ENCODE peak calls at places on chromosomes 5 and 9, in six cellular contexts. X is NCI-H2107; E is stimulated activated CD4-positive, alpha-beta T cell treated with anti-CD3 and anti-CD28 coated beads, Interleukin-15, amount 100 ng/mL, for 1 hour; H is cardiac muscle cell; N is GDM1; U is coronary artery. D is an unnamed sample.

GRCh38 chr5:97629281-97629680 is 446.2 kb upstream of the RIOK2 start:
- DNase-seq in E (no peak), U (peak), N (no peak), X (no peak), H (no peak), D (no peak)

GRCh38 chr5:79122963-79123362 is 11.4 kb downstream of the BHMT start:
- DNase-seq in N (no peak), U (no peak), X (no peak), E (no peak), H (no peak), D (no peak)

GRCh38 chr9:84592918-84593317 is 76.6 kb upstream of the NTRK2 start:
- DNase-seq in H (no peak), N (no peak), U (no peak), E (no peak), X (no peak), D (no peak)

GRCh38 chr5:976849-977751 is 31.5 kb upstream of the NKD2 start:
- DNase-seq in U (peak), N (no peak), X (no peak), E (no peak), H (no peak), D (no peak)

GRCh38 chr9:136311433-136312375 is 7.8 kb upstream of the CCDC187 start:
- DNase-seq in N (no peak), H (no peak), E (no peak), X (peak), U (no peak), D (no peak)

GRCh38 chr5:74378464-74378863 is 262.1 kb downstream of the ENC1 start:
- DNase-seq in X (no peak), N (no peak), E (no peak), H (no peak), U (peak), D (no peak)

GRCh38 chr9:37433754-37434435 is 11.4 kb downstream of the GRHPR start:
- DNase-seq in N (no peak), E (no peak), H (peak), X (no peak), U (no peak), D (no peak)

GRCh38 chr9:123406691-123407536 is 50.9 kb downstream of the CRB2 start:
- DNase-seq in U (no peak), X (no peak), N (no peak), E (no peak), H (no peak), D (no peak)

GRCh38 chr5:57539281-57539701 is 56.7 kb upstream of the ACTBL2 start:
- DNase-seq in E (no peak), N (no peak), X (no peak), H (no peak), U (no peak), D (no peak)

GRCh38 chr9:133991211-133991921 is 758 bp downstream of the VAV2 start:
- DNase-seq in N (no peak), X (no peak), U (no peak), H (no peak), E (no peak), D (peak)

GRCh38 chr9:116243708-116244107 is 90.1 kb downstream of the PAPPA start:
- DNase-seq in H (no peak), E (no peak), X (no peak), N (no peak), U (no peak), D (no peak)

GRCh38 chr5:54761213-54761701 is 224.1 kb downstream of the ESM1 start:
- DNase-seq in N (no peak), E (no peak), U (no peak), H (no peak), X (no peak), D (no peak)

GRCh38 chr5:178335287-178336030 is 102.9 kb upstream of the PHYKPL start:
- DNase-seq in N (no peak), H (no peak), E (no peak), X (no peak), U (no peak), D (no peak)

GRCh38 chr5:11075010-11075860 is 314.2 kb upstream of the DAP start:
- DNase-seq in U (no peak), E (no peak), H (no peak), N (no peak), X (no peak), D (no peak)

GRCh38 chr9:96392263-96392662 is 8.8 kb upstream of the SLC35D2 start:
- DNase-seq in N (no peak), H (no peak), X (no peak), U (no peak), E (no peak), D (no peak)

GRCh38 chr5:50724-51499 is 41.1 kb upstream of the PLEKHG4B start:
- DNase-seq in X (no peak), U (no peak), N (no peak), H (no peak), E (no peak), D (no peak)

GRCh38 chr5:176875783-176876505 is 23.2 kb downstream of the HK3 start:
- DNase-seq in E (no peak), X (peak), H (no peak), U (no peak), N (peak), D (no peak)

GRCh38 chr9:13587581-13587980 is 308.1 kb upstream of the MPDZ start:
- DNase-seq in U (no peak), E (no peak), H (no peak), N (no peak), X (no peak), D (no peak)

GRCh38 chr5:132480546-132481242 is 9.9 kb downstream of the IRF1 start:
- DNase-seq in H (no peak), E (no peak), N (no peak), U (no peak), X (no peak), D (no peak)

GRCh38 chr5:78060421-78060820 is 234.1 kb downstream of the AP3B1 start:
- DNase-seq in U (no peak), N (no peak), H (no peak), E (no peak), X (no peak), D (no peak)

GRCh38 chr9:5425006-5425628 is 12.6 kb downstream of the PLGRKT start:
- DNase-seq in E (no peak), N (no peak), U (no peak), X (no peak), H (no peak), D (peak)

GRCh38 chr9:21709464-21710058 is 92.9 kb upstream of the MTAP start:
- DNase-seq in N (peak), E (peak), H (peak), X (peak), U (no peak), D (peak)

GRCh38 chr5:8700222-8700621 is 831.3 kb downstream of the MTRR start:
- DNase-seq in N (no peak), U (no peak), E (no peak), X (no peak), H (no peak), D (no peak)

GRCh38 chr9:15572200-15572599 is 19.4 kb downstream of the CCDC171 start:
- DNase-seq in H (no peak), X (peak), N (no peak), U (no peak), E (no peak), D (no peak)

GRCh38 chr9:107732781-107733529 is 243.4 kb upstream of the KLF4 start:
- DNase-seq in X (no peak), N (no peak), E (no peak), H (no peak), U (no peak), D (no peak)

GRCh38 chr9:88987646-88988045 is 3.6 kb upstream of the S1PR3 start:
- DNase-seq in N (no peak), H (no peak), U (no peak), X (no peak), E (no peak), D (no peak)

GRCh38 chr5:162603399-162603798 is 535.8 kb downstream of the GABRG2 start:
- DNase-seq in H (no peak), U (no peak), X (no peak), E (no peak), N (no peak), D (no peak)

GRCh38 chr5:94705427-94705826 is 87.0 kb downstream of the SLF1 start:
- DNase-seq in U (no peak), X (no peak), N (no peak), E (no peak), H (no peak), D (no peak)

GRCh38 chr9:103804077-103804735 is 289.9 kb upstream of the SMC2 start:
- DNase-seq in U (no peak), E (no peak), X (no peak), H (no peak), N (no peak), D (no peak)

GRCh38 chr9:125654121-125654520 is 52.9 kb downstream of the MAPKAP1 start:
- DNase-seq in U (no peak), E (no peak), H (no peak), X (no peak), N (no peak), D (no peak)

GRCh38 chr5:111280282-111280901 is 56.2 kb downstream of the CAMK4 start:
- DNase-seq in H (no peak), N (no peak), X (no peak), U (no peak), E (no peak), D (no peak)

GRCh38 chr5:62790348-62790747 is 211.7 kb downstream of the LRRC70 start:
- DNase-seq in E (no peak), X (no peak), U (no peak), N (no peak), H (no peak), D (no peak)

GRCh38 chr5:1791176-1791575 is 8.5 kb downstream of the MRPL36 start:
- DNase-seq in U (no peak), X (no peak), E (no peak), H (no peak), N (no peak), D (peak)

GRCh38 chr5:100803391-100803790 is 99.7 kb downstream of the ST8SIA4 start:
- DNase-seq in N (no peak), H (no peak), U (no peak), X (no peak), E (no peak), D (no peak)

GRCh38 chr9:107425110-107426025 is 64.2 kb downstream of the KLF4 start:
- DNase-seq in E (no peak), U (peak), X (no peak), N (peak), H (peak), D (peak)

D was measured in Caco-2.